ENCODE peak calls at places on chromosomes 5 and 9, in ten cellular contexts. One of them, this sample, is unnamed.

GRCh38 chr9:83473488-83473971 is 64.7 kb downstream of the FRMD3 start:
- DNase-seq in stimulated activated CD4-positive, alpha-beta T cell treated with anti-CD3 and anti-CD28 coated beads, TNF-alpha, amount 100 ng/mL, for 4 hours: no peak
- DNase-seq in AG09309: no peak
- DNase-seq in iPS DF 19.7: no peak
- DNase-seq in tibial nerve: no peak
- DNase-seq in NCI-H774: no peak
- DNase-seq in nephron progenitor cell: no peak
- DNase-seq in A172: peak; percentile 49
- DNase-seq in sciatic nerve: no peak
- DNase-seq in NCI-H2081: no peak
- DNase-seq in this sample: no peak

GRCh38 chr5:1168751-1169607 is 32.4 kb upstream of the SLC6A19 start:
- DNase-seq in NCI-H774: no peak
- DNase-seq in tibial nerve: no peak
- DNase-seq in A172: no peak
- DNase-seq in nephron progenitor cell: no peak
- DNase-seq in iPS DF 19.7: no peak
- DNase-seq in NCI-H2081: no peak
- DNase-seq in stimulated activated CD4-positive, alpha-beta T cell treated with anti-CD3 and anti-CD28 coated beads, TNF-alpha, amount 100 ng/mL, for 4 hours: no peak
- DNase-seq in sciatic nerve: no peak
- DNase-seq in AG09309: no peak
- DNase-seq in this sample: no peak

GRCh38 chr5:108079754-108080153 is 302.1 kb downstream of the FBXL17 start:
- DNase-seq in A172: no peak
- DNase-seq in AG09309: peak; percentile 7
- DNase-seq in NCI-H2081: no peak
- DNase-seq in nephron progenitor cell: no peak
- DNase-seq in NCI-H774: no peak
- DNase-seq in tibial nerve: no peak
- DNase-seq in stimulated activated CD4-positive, alpha-beta T cell treated with anti-CD3 and anti-CD28 coated beads, TNF-alpha, amount 100 ng/mL, for 4 hours: no peak
- DNase-seq in iPS DF 19.7: no peak
- DNase-seq in sciatic nerve: no peak
- DNase-seq in this sample: no peak

GRCh38 chr5:15506146-15506545 is 6.2 kb downstream of the FBXL7 start:
- DNase-seq in NCI-H2081: no peak
- DNase-seq in stimulated activated CD4-positive, alpha-beta T cell treated with anti-CD3 and anti-CD28 coated beads, TNF-alpha, amount 100 ng/mL, for 4 hours: no peak
- DNase-seq in AG09309: no peak
- DNase-seq in A172: no peak
- DNase-seq in iPS DF 19.7: no peak
- DNase-seq in nephron progenitor cell: no peak
- DNase-seq in sciatic nerve: no peak
- DNase-seq in tibial nerve: no peak
- DNase-seq in NCI-H774: no peak
- DNase-seq in this sample: no peak

GRCh38 chr9:6681957-6682501 is 36.5 kb upstream of the GLDC start:
- DNase-seq in nephron progenitor cell: no peak
- DNase-seq in NCI-H2081: no peak
- DNase-seq in A172: no peak
- DNase-seq in iPS DF 19.7: no peak
- DNase-seq in AG09309: no peak
- DNase-seq in tibial nerve: no peak
- DNase-seq in NCI-H774: no peak
- DNase-seq in sciatic nerve: peak; percentile 60
- DNase-seq in stimulated activated CD4-positive, alpha-beta T cell treated with anti-CD3 and anti-CD28 coated beads, TNF-alpha, amount 100 ng/mL, for 4 hours: no peak
- DNase-seq in this sample: no peak

GRCh38 chr5:150227606-150228273 is 37.9 kb downstream of the SLC6A7 start:
- DNase-seq in nephron progenitor cell: no peak
- DNase-seq in A172: peak; percentile 28
- DNase-seq in iPS DF 19.7: no peak
- DNase-seq in sciatic nerve: no peak
- DNase-seq in stimulated activated CD4-positive, alpha-beta T cell treated with anti-CD3 and anti-CD28 coated beads, TNF-alpha, amount 100 ng/mL, for 4 hours: no peak
- DNase-seq in tibial nerve: no peak
- DNase-seq in NCI-H2081: no peak
- DNase-seq in NCI-H774: no peak
- DNase-seq in AG09309: peak; percentile 46
- DNase-seq in this sample: peak; percentile 35

GRCh38 chr5:168282120-168282519 is 9.3 kb upstream of the WWC1 start:
- DNase-seq in sciatic nerve: no peak
- DNase-seq in NCI-H2081: no peak
- DNase-seq in iPS DF 19.7: no peak
- DNase-seq in tibial nerve: no peak
- DNase-seq in nephron progenitor cell: peak; percentile 22
- DNase-seq in A172: no peak
- DNase-seq in NCI-H774: no peak
- DNase-seq in AG09309: no peak
- DNase-seq in stimulated activated CD4-positive, alpha-beta T cell treated with anti-CD3 and anti-CD28 coated beads, TNF-alpha, amount 100 ng/mL, for 4 hours: no peak
- DNase-seq in this sample: peak; percentile 44

GRCh38 chr9:108105885-108106284 is 616.3 kb upstream of the KLF4 start:
- DNase-seq in A172: no peak
- DNase-seq in iPS DF 19.7: no peak
- DNase-seq in AG09309: no peak
- DNase-seq in sciatic nerve: no peak
- DNase-seq in NCI-H2081: no peak
- DNase-seq in tibial nerve: no peak
- DNase-seq in NCI-H774: no peak
- DNase-seq in nephron progenitor cell: peak; percentile 9
- DNase-seq in stimulated activated CD4-positive, alpha-beta T cell treated with anti-CD3 and anti-CD28 coated beads, TNF-alpha, amount 100 ng/mL, for 4 hours: no peak
- DNase-seq in this sample: no peak

GRCh38 chr9:125409217-125409636 is 147.6 kb downstream of the GAPVD1 start:
- DNase-seq in sciatic nerve: no peak
- DNase-seq in NCI-H774: no peak
- DNase-seq in A172: peak; percentile 40
- DNase-seq in iPS DF 19.7: no peak
- DNase-seq in NCI-H2081: no peak
- DNase-seq in tibial nerve: no peak
- DNase-seq in nephron progenitor cell: no peak
- DNase-seq in AG09309: no peak
- DNase-seq in stimulated activated CD4-positive, alpha-beta T cell treated with anti-CD3 and anti-CD28 coated beads, TNF-alpha, amount 100 ng/mL, for 4 hours: no peak
- DNase-seq in this sample: peak; percentile 16

GRCh38 chr9:120348951-120349429 is 231.0 kb downstream of the CDK5RAP2 start:
- DNase-seq in iPS DF 19.7: peak; percentile 59
- DNase-seq in NCI-H774: peak; percentile 45
- DNase-seq in A172: peak; percentile 65
- DNase-seq in tibial nerve: no peak
- DNase-seq in sciatic nerve: no peak
- DNase-seq in nephron progenitor cell: peak; percentile 69
- DNase-seq in stimulated activated CD4-positive, alpha-beta T cell treated with anti-CD3 and anti-CD28 coated beads, TNF-alpha, amount 100 ng/mL, for 4 hours: no peak
- DNase-seq in NCI-H2081: peak; percentile 61
- DNase-seq in AG09309: no peak
- DNase-seq in this sample: peak; percentile 60

GRCh38 chr9:127707766-127708165 is 978 bp downstream of the CFAP157 start:
- DNase-seq in stimulated activated CD4-positive, alpha-beta T cell treated with anti-CD3 and anti-CD28 coated beads, TNF-alpha, amount 100 ng/mL, for 4 hours: no peak
- DNase-seq in iPS DF 19.7: no peak
- DNase-seq in AG09309: no peak
- DNase-seq in NCI-H774: peak; percentile 11
- DNase-seq in nephron progenitor cell: no peak
- DNase-seq in sciatic nerve: no peak
- DNase-seq in A172: peak; percentile 40
- DNase-seq in tibial nerve: no peak
- DNase-seq in NCI-H2081: no peak
- DNase-seq in this sample: peak; percentile 32

GRCh38 chr9:22829236-22829635 is 382.6 kb downstream of the DMRTA1 start:
- DNase-seq in nephron progenitor cell: no peak
- DNase-seq in AG09309: no peak
- DNase-seq in tibial nerve: no peak
- DNase-seq in stimulated activated CD4-positive, alpha-beta T cell treated with anti-CD3 and anti-CD28 coated beads, TNF-alpha, amount 100 ng/mL, for 4 hours: no peak
- DNase-seq in NCI-H2081: no peak
- DNase-seq in sciatic nerve: no peak
- DNase-seq in iPS DF 19.7: no peak
- DNase-seq in NCI-H774: no peak
- DNase-seq in A172: no peak
- DNase-seq in this sample: no peak

GRCh38 chr9:4417578-4418325 is 72.5 kb upstream of the SLC1A1 start:
- DNase-seq in NCI-H2081: no peak
- DNase-seq in iPS DF 19.7: no peak
- DNase-seq in sciatic nerve: no peak
- DNase-seq in stimulated activated CD4-positive, alpha-beta T cell treated with anti-CD3 and anti-CD28 coated beads, TNF-alpha, amount 100 ng/mL, for 4 hours: no peak
- DNase-seq in A172: peak; percentile 21
- DNase-seq in nephron progenitor cell: no peak
- DNase-seq in AG09309: peak; percentile 62
- DNase-seq in tibial nerve: no peak
- DNase-seq in NCI-H774: no peak
- DNase-seq in this sample: peak; percentile 59